ENCODE peak calls at places on chromosome 21, in four cellular contexts. One of them, this sample, is unnamed.

GRCh38 chr21:39006653-39007417 is 176.4 kb downstream of the PSMG1 start:
- DNase-seq in NCI-H748 treated with DMSO at 0.1 percent for 48 hours: no peak
- DNase-seq in endodermal cell: no peak
- DNase-seq in iPS-NIHi11: no peak
- DNase-seq in this sample: no peak

GRCh38 chr21:33643658-33644311 is 1.5 kb downstream of the ITSN1 start:
- DNase-seq in NCI-H748 treated with DMSO at 0.1 percent for 48 hours: no peak
- DNase-seq in endodermal cell: peak
- DNase-seq in iPS-NIHi11: no peak
- DNase-seq in this sample: peak

GRCh38 chr21:31531967-31532366 is 127.5 kb upstream of the SOD1 start:
- DNase-seq in NCI-H748 treated with DMSO at 0.1 percent for 48 hours: no peak
- DNase-seq in endodermal cell: no peak
- DNase-seq in iPS-NIHi11: no peak
- DNase-seq in this sample: no peak

GRCh38 chr21:45130324-45130774 is 56.0 kb downstream of the ADARB1 start:
- DNase-seq in NCI-H748 treated with DMSO at 0.1 percent for 48 hours: no peak
- DNase-seq in endodermal cell: no peak
- DNase-seq in iPS-NIHi11: no peak
- DNase-seq in this sample: peak

GRCh38 chr21:41570791-41571355 is 62.9 kb upstream of the TMPRSS2 start:
- DNase-seq in NCI-H748 treated with DMSO at 0.1 percent for 48 hours: no peak
- DNase-seq in endodermal cell: no peak
- DNase-seq in iPS-NIHi11: no peak
- DNase-seq in this sample: no peak

GRCh38 chr21:42839271-42840231 is 39.8 kb downstream of the WDR4 start:
- DNase-seq in NCI-H748 treated with DMSO at 0.1 percent for 48 hours: no peak
- DNase-seq in endodermal cell: peak
- DNase-seq in iPS-NIHi11: no peak
- DNase-seq in this sample: no peak

GRCh38 chr21:45894891-45895777 is 86.4 kb upstream of the COL6A1 start:
- DNase-seq in NCI-H748 treated with DMSO at 0.1 percent for 48 hours: no peak
- DNase-seq in endodermal cell: no peak
- DNase-seq in iPS-NIHi11: no peak
- DNase-seq in this sample: no peak

GRCh38 chr21:41817228-41817627 is 50.4 kb upstream of the RIPK4 start:
- DNase-seq in NCI-H748 treated with DMSO at 0.1 percent for 48 hours: peak
- DNase-seq in endodermal cell: peak
- DNase-seq in iPS-NIHi11: peak
- DNase-seq in this sample: peak

GRCh38 chr21:41227357-41228005 is 59.5 kb downstream of the BACE2 start:
- DNase-seq in NCI-H748 treated with DMSO at 0.1 percent for 48 hours: no peak
- DNase-seq in endodermal cell: no peak
- DNase-seq in iPS-NIHi11: no peak
- DNase-seq in this sample: no peak

GRCh38 chr21:44800971-44801467 is 601 bp downstream of the UBE2G2 start:
- DNase-seq in NCI-H748 treated with DMSO at 0.1 percent for 48 hours: no peak
- DNase-seq in endodermal cell: peak
- DNase-seq in iPS-NIHi11: peak
- DNase-seq in this sample: peak

GRCh38 chr21:41763398-41763931 is 3.4 kb downstream of the RIPK4 start:
- DNase-seq in NCI-H748 treated with DMSO at 0.1 percent for 48 hours: no peak
- DNase-seq in endodermal cell: peak
- DNase-seq in iPS-NIHi11: no peak
- DNase-seq in this sample: no peak

GRCh38 chr21:37849703-37850102 is 66.6 kb downstream of the KCNJ6 start:
- DNase-seq in NCI-H748 treated with DMSO at 0.1 percent for 48 hours: no peak
- DNase-seq in endodermal cell: no peak
- DNase-seq in iPS-NIHi11: no peak
- DNase-seq in this sample: no peak

GRCh38 chr21:43943512-43944110 is 68.5 kb upstream of the TRAPPC10 start:
- DNase-seq in NCI-H748 treated with DMSO at 0.1 percent for 48 hours: no peak
- DNase-seq in endodermal cell: no peak
- DNase-seq in iPS-NIHi11: no peak
- DNase-seq in this sample: no peak

GRCh38 chr21:30104246-30104645 is 62.4 kb downstream of the CLDN17 start:
- DNase-seq in NCI-H748 treated with DMSO at 0.1 percent for 48 hours: no peak
- DNase-seq in endodermal cell: no peak
- DNase-seq in iPS-NIHi11: no peak
- DNase-seq in this sample: no peak

GRCh38 chr21:17911628-17912027 is 92.5 kb upstream of the C21orf91 start:
- DNase-seq in NCI-H748 treated with DMSO at 0.1 percent for 48 hours: no peak
- DNase-seq in endodermal cell: no peak
- DNase-seq in iPS-NIHi11: no peak
- DNase-seq in this sample: no peak

This sample was measured in NCI-H2227 treated with DMSO at 0.1 percent for 48 hours.